ENCODE peak calls at places on chromosomes 12 and 14, in six cellular contexts. One of them, this sample, is unnamed.

GRCh38 chr12:29734748-29735147 is 49.0 kb downstream of the TMTC1 start:
- ATAC-seq in HepG2: no peak
- ATAC-seq in K562: no peak
- ATAC-seq in upper lobe of left lung: no peak
- ATAC-seq in A549: no peak
- ATAC-seq in GM12878: no peak
- ATAC-seq in this sample: no peak

GRCh38 chr14:85071447-85071846 is 458.5 kb upstream of the FLRT2 start:
- ATAC-seq in HepG2: no peak
- ATAC-seq in A549: no peak
- ATAC-seq in K562: no peak
- ATAC-seq in GM12878: no peak
- ATAC-seq in upper lobe of left lung: no peak
- ATAC-seq in this sample: no peak

GRCh38 chr14:33218030-33218429 is 279.4 kb downstream of the NPAS3 start:
- ATAC-seq in K562: no peak
- ATAC-seq in HepG2: no peak
- ATAC-seq in A549: no peak
- ATAC-seq in GM12878: no peak
- ATAC-seq in upper lobe of left lung: no peak
- ATAC-seq in this sample: no peak

GRCh38 chr14:100994082-100994481 is 90.6 kb upstream of the RTL1 start:
- ATAC-seq in K562: no peak
- ATAC-seq in HepG2: no peak
- ATAC-seq in A549: no peak
- ATAC-seq in GM12878: no peak
- ATAC-seq in upper lobe of left lung: no peak
- ATAC-seq in this sample: no peak

GRCh38 chr12:24814379-24815086 is 134.4 kb downstream of the BCAT1 start:
- ATAC-seq in HepG2: no peak
- ATAC-seq in GM12878: peak
- ATAC-seq in upper lobe of left lung: peak
- ATAC-seq in A549: no peak
- ATAC-seq in K562: no peak
- ATAC-seq in this sample: no peak

GRCh38 chr12:22535478-22535877 is 8.9 kb downstream of the C2CD5 start:
- ATAC-seq in upper lobe of left lung: no peak
- ATAC-seq in K562: no peak
- ATAC-seq in A549: no peak
- ATAC-seq in GM12878: peak
- ATAC-seq in HepG2: no peak
- ATAC-seq in this sample: no peak

GRCh38 chr12:102300824-102301461 is 103.3 kb upstream of the PMCH start:
- ATAC-seq in GM12878: peak
- ATAC-seq in A549: no peak
- ATAC-seq in K562: peak
- ATAC-seq in HepG2: peak
- ATAC-seq in upper lobe of left lung: peak
- ATAC-seq in this sample: no peak

GRCh38 chr14:102601378-102601925 is 9.0 kb downstream of the RCOR1 start:
- ATAC-seq in A549: no peak
- ATAC-seq in GM12878: no peak
- ATAC-seq in upper lobe of left lung: no peak
- ATAC-seq in HepG2: peak
- ATAC-seq in K562: peak
- ATAC-seq in this sample: no peak

GRCh38 chr14:36208690-36209278 is 32.3 kb upstream of the PTCSC3 start:
- ATAC-seq in K562: no peak
- ATAC-seq in upper lobe of left lung: no peak
- ATAC-seq in A549: no peak
- ATAC-seq in HepG2: peak
- ATAC-seq in GM12878: no peak
- ATAC-seq in this sample: no peak

GRCh38 chr12:67431436-67432049 is 162.4 kb downstream of the CAND1 start:
- ATAC-seq in K562: no peak
- ATAC-seq in HepG2: no peak
- ATAC-seq in upper lobe of left lung: peak
- ATAC-seq in GM12878: no peak
- ATAC-seq in A549: no peak
- ATAC-seq in this sample: no peak

GRCh38 chr14:59904184-59904583 is 15.8 kb upstream of the LRRC9 start:
- ATAC-seq in A549: no peak
- ATAC-seq in upper lobe of left lung: no peak
- ATAC-seq in GM12878: no peak
- ATAC-seq in K562: no peak
- ATAC-seq in HepG2: no peak
- ATAC-seq in this sample: no peak

GRCh38 chr12:68977909-68978610 is 45.1 kb upstream of the CPM start:
- ATAC-seq in HepG2: no peak
- ATAC-seq in A549: no peak
- ATAC-seq in upper lobe of left lung: no peak
- ATAC-seq in K562: no peak
- ATAC-seq in GM12878: no peak
- ATAC-seq in this sample: no peak

GRCh38 chr14:89773151-89773550 is 181.4 kb downstream of the EFCAB11 start:
- ATAC-seq in GM12878: peak
- ATAC-seq in HepG2: peak
- ATAC-seq in K562: no peak
- ATAC-seq in upper lobe of left lung: no peak
- ATAC-seq in A549: no peak
- ATAC-seq in this sample: no peak

GRCh38 chr14:61395115-61395725 is 73.8 kb downstream of the PRKCH start:
- ATAC-seq in HepG2: no peak
- ATAC-seq in upper lobe of left lung: no peak
- ATAC-seq in GM12878: no peak
- ATAC-seq in K562: no peak
- ATAC-seq in A549: no peak
- ATAC-seq in this sample: no peak

GRCh38 chr12:66217342-66217929 is 28.4 kb downstream of the IRAK3 start:
- ATAC-seq in A549: no peak
- ATAC-seq in K562: no peak
- ATAC-seq in HepG2: no peak
- ATAC-seq in GM12878: no peak
- ATAC-seq in upper lobe of left lung: no peak
- ATAC-seq in this sample: no peak

GRCh38 chr12:82942963-82943362 is 256.3 kb downstream of the TMTC2 start:
- ATAC-seq in K562: no peak
- ATAC-seq in HepG2: no peak
- ATAC-seq in upper lobe of left lung: no peak
- ATAC-seq in A549: no peak
- ATAC-seq in GM12878: peak
- ATAC-seq in this sample: no peak

GRCh38 chr12:49369723-49370145 is 2.5 kb downstream of the SPATS2 start:
- ATAC-seq in A549: peak
- ATAC-seq in HepG2: peak
- ATAC-seq in upper lobe of left lung: no peak
- ATAC-seq in GM12878: peak
- ATAC-seq in K562: peak
- ATAC-seq in this sample: no peak

GRCh38 chr12:59031313-59031712 is 111.0 kb upstream of the LRIG3 start:
- ATAC-seq in GM12878: no peak
- ATAC-seq in upper lobe of left lung: no peak
- ATAC-seq in K562: no peak
- ATAC-seq in HepG2: no peak
- ATAC-seq in A549: no peak
- ATAC-seq in this sample: no peak

GRCh38 chr14:23916038-23916437 is 37.5 kb upstream of the DHRS4 start:
- ATAC-seq in K562: no peak
- ATAC-seq in HepG2: no peak
- ATAC-seq in A549: no peak
- ATAC-seq in GM12878: no peak
- ATAC-seq in upper lobe of left lung: peak
- ATAC-seq in this sample: peak

GRCh38 chr12:10205251-10205807 is 7.3 kb upstream of the GABARAPL1 start:
- ATAC-seq in upper lobe of left lung: no peak
- ATAC-seq in K562: no peak
- ATAC-seq in GM12878: no peak
- ATAC-seq in A549: peak
- ATAC-seq in HepG2: no peak
- ATAC-seq in this sample: no peak

GRCh38 chr12:101686176-101686575 is 11.3 kb upstream of the CHPT1 start:
- ATAC-seq in GM12878: no peak
- ATAC-seq in upper lobe of left lung: no peak
- ATAC-seq in K562: peak
- ATAC-seq in HepG2: no peak
- ATAC-seq in A549: no peak
- ATAC-seq in this sample: no peak

GRCh38 chr12:69071091-69071370 is 138.1 kb upstream of the CPM start:
- ATAC-seq in GM12878: peak
- ATAC-seq in upper lobe of left lung: no peak
- ATAC-seq in HepG2: peak
- ATAC-seq in A549: no peak
- ATAC-seq in K562: no peak
- ATAC-seq in this sample: no peak

GRCh38 chr12:95755236-95755865 is 35.2 kb downstream of the NTN4 start:
- ATAC-seq in upper lobe of left lung: peak
- ATAC-seq in A549: no peak
- ATAC-seq in GM12878: no peak
- ATAC-seq in K562: no peak
- ATAC-seq in HepG2: no peak
- ATAC-seq in this sample: no peak

GRCh38 chr14:89648924-89649323 is 231.9 kb upstream of the FOXN3 start:
- ATAC-seq in upper lobe of left lung: no peak
- ATAC-seq in K562: no peak
- ATAC-seq in GM12878: no peak
- ATAC-seq in HepG2: no peak
- ATAC-seq in A549: no peak
- ATAC-seq in this sample: no peak

GRCh38 chr12:89468648-89469326 is 55.8 kb downstream of the GALNT4 start:
- ATAC-seq in upper lobe of left lung: no peak
- ATAC-seq in A549: no peak
- ATAC-seq in HepG2: no peak
- ATAC-seq in K562: no peak
- ATAC-seq in GM12878: peak
- ATAC-seq in this sample: no peak

GRCh38 chr12:105317942-105318614 is 12.4 kb upstream of the C12orf75 start:
- ATAC-seq in GM12878: no peak
- ATAC-seq in upper lobe of left lung: no peak
- ATAC-seq in K562: no peak
- ATAC-seq in A549: peak
- ATAC-seq in HepG2: peak
- ATAC-seq in this sample: no peak
- H3K27ac ChIP-seq in GM12878: no peak
- H3K27ac ChIP-seq in upper lobe of left lung: no peak
- H3K27ac ChIP-seq in K562: no peak
- H3K27ac ChIP-seq in A549: peak
- H3K27ac ChIP-seq in HepG2: peak
- H3K27ac ChIP-seq in this sample: no peak

DNA sequence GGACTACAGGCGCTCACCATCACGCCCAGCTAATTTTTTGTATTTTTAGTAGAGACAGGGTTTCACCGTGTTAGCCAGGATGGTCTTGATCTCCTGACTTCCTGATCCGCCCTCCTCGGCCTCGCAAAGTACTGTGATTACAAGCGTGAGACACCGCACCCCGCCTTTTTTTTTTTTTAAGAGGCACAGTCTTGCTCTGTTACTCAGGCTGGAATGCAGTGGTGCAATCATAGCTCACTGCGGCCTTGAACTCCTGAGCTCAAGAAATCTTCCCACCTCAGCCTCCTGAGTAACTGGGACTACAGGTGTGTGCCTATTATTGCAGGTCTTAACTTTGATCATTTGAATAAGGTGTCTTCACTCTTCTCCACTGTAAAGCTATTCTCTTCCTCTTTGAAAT is 5.3 kb upstream of the GLTP start:
- ATAC-seq in A549: no peak
- ATAC-seq in K562: no peak
- ATAC-seq in HepG2: no peak
- ATAC-seq in upper lobe of left lung: no peak
- ATAC-seq in GM12878: no peak
- ATAC-seq in this sample: no peak
- H3K4me3 ChIP-seq in A549: no peak
- H3K4me3 ChIP-seq in K562: no peak
- H3K4me3 ChIP-seq in HepG2: no peak
- H3K4me3 ChIP-seq in upper lobe of left lung: no peak
- H3K4me3 ChIP-seq in GM12878: no peak
- H3K4me3 ChIP-seq in this sample: no peak

GRCh38 chr12:56298828-56299227 is 1.3 kb downstream of the CS start:
- ATAC-seq in K562: no peak
- ATAC-seq in HepG2: no peak
- ATAC-seq in GM12878: no peak
- ATAC-seq in A549: no peak
- ATAC-seq in upper lobe of left lung: no peak
- ATAC-seq in this sample: no peak

GRCh38 chr12:56300644-56301464 is 724 bp upstream of the CS start:
- ATAC-seq in HepG2: peak
- ATAC-seq in K562: peak
- ATAC-seq in GM12878: no peak
- ATAC-seq in upper lobe of left lung: peak
- ATAC-seq in A549: peak
- ATAC-seq in this sample: peak

GRCh38 chr12:56297400-56297799 is 2.7 kb downstream of the CS start:
- ATAC-seq in upper lobe of left lung: no peak
- ATAC-seq in A549: no peak
- ATAC-seq in GM12878: no peak
- ATAC-seq in HepG2: no peak
- ATAC-seq in K562: no peak
- ATAC-seq in this sample: no peak

GRCh38 chr12:56299308-56299852 is 750 bp downstream of the CS start:
- ATAC-seq in HepG2: peak
- ATAC-seq in A549: peak
- ATAC-seq in GM12878: peak
- ATAC-seq in K562: peak
- ATAC-seq in upper lobe of left lung: peak
- ATAC-seq in this sample: no peak

GRCh38 chr12:56299853-56300643 is at the start of gene CS:
- ATAC-seq in K562: peak
- ATAC-seq in HepG2: peak
- ATAC-seq in GM12878: peak
- ATAC-seq in upper lobe of left lung: peak
- ATAC-seq in A549: peak
- ATAC-seq in this sample: peak
- TF ChIP-seq EP300 in K562: peak
- TF ChIP-seq EP300 in HepG2: peak
- TF ChIP-seq EP300 in GM12878: no peak
- TF ChIP-seq EP300 in upper lobe of left lung: no peak
- TF ChIP-seq EP300 in A549: no peak
- TF ChIP-seq EP300 in this sample: no peak

GRCh38 chr14:50319721-50320120 is 7.6 kb downstream of the DMAC2L start:
- ATAC-seq in HepG2: no peak
- ATAC-seq in GM12878: no peak
- ATAC-seq in A549: no peak
- ATAC-seq in K562: no peak
- ATAC-seq in upper lobe of left lung: no peak
- ATAC-seq in this sample: no peak

GRCh38 chr14:50319293-50319692 is 7.2 kb downstream of the DMAC2L start:
- ATAC-seq in A549: no peak
- ATAC-seq in K562: no peak
- ATAC-seq in HepG2: no peak
- ATAC-seq in GM12878: no peak
- ATAC-seq in upper lobe of left lung: no peak
- ATAC-seq in this sample: no peak

GRCh38 chr14:50320279-50320678 is 8.2 kb downstream of the DMAC2L start:
- ATAC-seq in A549: no peak
- ATAC-seq in upper lobe of left lung: peak
- ATAC-seq in GM12878: peak
- ATAC-seq in HepG2: no peak
- ATAC-seq in K562: no peak
- ATAC-seq in this sample: peak

GRCh38 chr14:50321009-50321660 is 9.0 kb downstream of the DMAC2L start:
- ATAC-seq in upper lobe of left lung: peak
- ATAC-seq in HepG2: peak
- ATAC-seq in GM12878: peak
- ATAC-seq in A549: peak
- ATAC-seq in K562: peak
- ATAC-seq in this sample: peak

GRCh38 chr14:50318031-50318626 is 6.0 kb downstream of the DMAC2L start:
- ATAC-seq in GM12878: no peak
- ATAC-seq in HepG2: no peak
- ATAC-seq in A549: no peak
- ATAC-seq in K562: no peak
- ATAC-seq in upper lobe of left lung: no peak
- ATAC-seq in this sample: no peak
- H3K27ac ChIP-seq in GM12878: no peak
- H3K27ac ChIP-seq in HepG2: no peak
- H3K27ac ChIP-seq in A549: no peak
- H3K27ac ChIP-seq in K562: no peak
- H3K27ac ChIP-seq in upper lobe of left lung: no peak
- H3K27ac ChIP-seq in this sample: no peak

This sample was measured in gastroesophageal sphincter.